ENCODE peak calls at places on chromosomes 1 and 21, in six cellular contexts. X is GM12865; Z is fibroblast of lung; S is CD4-positive, alpha-beta memory T cell; B is A549; C is tibial artery. W is an unnamed sample.

GRCh38 chr1:221708076-221708571 is 33.8 kb downstream of the DUSP10 start:
- DNase-seq in X (peak; percentile 90), Z (no peak), S (peak; percentile 52), B (no peak), C (no peak), W (peak; percentile 95)

GRCh38 chr1:79161077-79161476 is 154.5 kb upstream of the ADGRL4 start:
- DNase-seq in X (no peak), Z (peak; percentile 54), S (no peak), B (no peak), C (no peak), W (no peak)

GRCh38 chr1:43549921-43550597 is 19.4 kb downstream of the PTPRF start:
- DNase-seq in X (peak; percentile 17), Z (no peak), S (no peak), B (no peak), C (peak; percentile 77), W (no peak)

GRCh38 chr1:248825909-248826760 is at the start of gene SH3BP5L:
- DNase-seq in X (peak; percentile 97), Z (peak; percentile 97), S (peak; percentile 94), B (peak; percentile 98), C (peak; percentile 96), W (peak; percentile 96)

GRCh38 chr1:147167361-147167760 is 4.9 kb downstream of the PRKAB2 start:
- DNase-seq in X (no peak), Z (peak; percentile 93), S (no peak), B (peak; percentile 28), C (no peak), W (no peak)

GRCh38 chr1:80258659-80259058 is 1252.1 kb upstream of the ADGRL4 start:
- DNase-seq in X (no peak), Z (no peak), S (no peak), B (no peak), C (no peak), W (no peak)

GRCh38 chr1:186763107-186763506 is 65.6 kb upstream of the PLA2G4A start:
- DNase-seq in X (peak; percentile 55), Z (peak; percentile 11), S (no peak), B (peak; percentile 4), C (no peak), W (no peak)

GRCh38 chr1:230067871-230068814 is 1.1 kb downstream of the GALNT2 start:
- DNase-seq in X (peak; percentile 36), Z (peak; percentile 19), S (peak; percentile 17), B (peak; percentile 43), C (peak; percentile 73), W (no peak)

GRCh38 chr1:27129225-27129624 is 25.7 kb downstream of the SLC9A1 start:
- DNase-seq in X (no peak), Z (no peak), S (no peak), B (no peak), C (no peak), W (no peak)

GRCh38 chr1:158055854-158056253 is 62.4 kb downstream of the KIRREL1 start:
- DNase-seq in X (no peak), Z (no peak), S (no peak), B (no peak), C (no peak), W (peak; percentile 33)

GRCh38 chr1:151934048-151934493 is 24.8 kb upstream of the THEM4 start:
- DNase-seq in X (peak; percentile 64), Z (peak; percentile 69), S (peak; percentile 75), B (peak; percentile 54), C (no peak), W (peak; percentile 48)

GRCh38 chr21:24590261-24590660 is 1017.0 kb downstream of the MRPL39 start:
- DNase-seq in X (no peak), Z (no peak), S (no peak), B (no peak), C (no peak), W (no peak)

GRCh38 chr1:192959657-192960186 is 99.4 kb downstream of the UCHL5 start:
- DNase-seq in X (no peak), Z (no peak), S (no peak), B (no peak), C (no peak), W (no peak)

GRCh38 chr1:31567956-31568570 is 8.3 kb upstream of the TINAGL1 start:
- DNase-seq in X (no peak), Z (no peak), S (no peak), B (no peak), C (peak; percentile 88), W (no peak)

GRCh38 chr1:169550294-169550693 is 36.0 kb downstream of the F5 start:
- DNase-seq in X (peak; percentile 62), Z (peak; percentile 55), S (peak; percentile 55), B (peak; percentile 34), C (no peak), W (peak; percentile 59)

GRCh38 chr1:228393268-228393699 is 13.4 kb downstream of the TRIM11 start:
- DNase-seq in X (no peak), Z (peak; percentile 77), S (no peak), B (no peak), C (peak; percentile 71), W (no peak)

GRCh38 chr1:17596651-17597509 is 57.4 kb downstream of the ARHGEF10L start:
- DNase-seq in X (no peak), Z (no peak), S (no peak), B (no peak), C (no peak), W (no peak)

GRCh38 chr1:100627018-100627716 is 89.2 kb downstream of the GPR88 start:
- DNase-seq in X (no peak), Z (peak; percentile 64), S (no peak), B (no peak), C (no peak), W (no peak)

GRCh38 chr1:108130812-108131211 is 69.3 kb downstream of the SLC25A24 start:
- DNase-seq in X (no peak), Z (no peak), S (no peak), B (no peak), C (no peak), W (no peak)

GRCh38 chr1:24946861-24947658 is 17.0 kb upstream of the RUNX3 start:
- DNase-seq in X (peak; percentile 91), Z (no peak), S (no peak), B (no peak), C (no peak), W (no peak)

GRCh38 chr1:98781906-98782305 is 120.4 kb downstream of the SNX7 start:
- DNase-seq in X (no peak), Z (no peak), S (no peak), B (no peak), C (no peak), W (no peak)

GRCh38 chr1:203267912-203268311 is 37.4 kb upstream of the BTG2 start:
- DNase-seq in X (no peak), Z (no peak), S (no peak), B (no peak), C (peak; percentile 62), W (no peak)
- H3K4me3 ChIP-seq in X (peak overlapping the region; percentile 61), Z (peak overlapping the region; percentile 63), S (peak overlapping the region; percentile 64), B (peak overlapping the region; percentile 53), C (peak overlapping the region; percentile 51), W (peak overlapping the region; percentile 61)

GRCh38 chr1:8517579-8518489 is 199.9 kb downstream of the SLC45A1 start:
- DNase-seq in X (no peak), Z (peak; percentile 63), S (no peak), B (no peak), C (no peak), W (no peak)
- H3K4me3 ChIP-seq in X (no peak overlapping the region), Z (no peak overlapping the region), S (no peak overlapping the region), B (no peak overlapping the region), C (no peak overlapping the region), W (no peak overlapping the region)

DNA sequence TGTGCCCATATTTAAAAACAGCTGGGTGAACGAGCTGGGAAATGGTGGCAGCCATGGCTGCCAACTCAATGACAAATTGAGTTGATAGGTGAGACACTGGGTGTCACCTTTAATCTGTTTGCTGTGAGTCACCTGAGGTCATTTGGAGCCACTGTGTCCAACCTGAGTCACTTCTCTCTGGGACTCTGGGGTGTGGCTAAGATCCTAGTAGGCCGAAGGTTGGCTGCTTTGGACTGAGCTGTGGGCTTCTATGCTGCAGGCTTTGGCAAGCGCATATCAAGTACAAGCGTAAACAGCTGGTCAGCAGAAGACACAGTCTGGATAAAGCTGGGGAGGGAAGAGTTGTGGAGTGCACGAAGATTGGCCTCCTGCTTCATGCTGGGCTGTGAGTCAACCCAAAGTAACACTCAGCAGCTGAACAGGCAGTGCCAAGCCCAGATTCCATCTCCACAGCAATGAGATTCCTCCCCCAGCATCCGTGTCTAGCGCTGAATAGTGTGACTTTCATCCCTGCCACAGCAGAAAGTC is 24.0 kb downstream of the TEX35 start:
- DNase-seq in X (no peak), Z (peak; percentile 98), S (no peak), B (peak; percentile 90), C (peak; percentile 56), W (no peak)
- H3K4me3 ChIP-seq in X (no peak overlapping the region), Z (peak overlapping the region; percentile 9), S (no peak overlapping the region), B (peak overlapping the region; percentile 15), C (no peak overlapping the region), W (no peak overlapping the region)

GRCh38 chr1:51628715-51629590 is 12.1 kb downstream of the OSBPL9 start:
- DNase-seq in X (no peak), Z (no peak), S (no peak), B (no peak), C (no peak), W (no peak)

GRCh38 chr1:51629918-51630317 is 13.0 kb downstream of the OSBPL9 start:
- DNase-seq in X (peak; percentile 20), Z (no peak), S (no peak), B (no peak), C (no peak), W (no peak)

GRCh38 chr1:51624851-51625250 is 8.0 kb downstream of the OSBPL9 start:
- DNase-seq in X (no peak), Z (no peak), S (no peak), B (no peak), C (no peak), W (no peak)

GRCh38 chr1:51630393-51630792 is 13.5 kb downstream of the OSBPL9 start:
- DNase-seq in X (no peak), Z (no peak), S (no peak), B (no peak), C (no peak), W (no peak)

GRCh38 chr1:51627672-51628071 is 10.8 kb downstream of the OSBPL9 start:
- DNase-seq in X (peak; percentile 53), Z (peak; percentile 75), S (no peak), B (no peak), C (no peak), W (peak; percentile 28)
- H3K4me3 ChIP-seq in X (no peak overlapping the region), Z (no peak overlapping the region), S (no peak overlapping the region), B (no peak overlapping the region), C (no peak overlapping the region), W (no peak overlapping the region)

DNA sequence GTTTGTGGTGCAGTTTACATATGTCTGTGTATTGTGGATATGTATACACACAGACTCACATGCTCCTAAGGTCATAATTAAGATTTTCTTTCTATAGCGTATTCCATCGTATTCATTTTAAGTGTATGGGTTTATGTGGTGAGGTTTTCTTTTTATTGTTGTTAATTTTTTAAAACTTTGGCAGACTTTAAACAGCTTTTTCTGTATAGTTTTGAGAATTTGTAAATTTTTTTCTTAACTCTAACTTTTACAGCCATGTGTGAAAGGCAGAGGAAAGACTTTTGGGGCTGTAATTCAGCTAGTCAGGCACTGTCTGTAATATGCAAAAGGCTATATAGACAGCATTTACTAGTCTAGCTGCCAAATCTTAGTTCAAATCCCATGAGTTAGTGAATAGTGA is 2.2 kb downstream of the MAGI3 start:
- DNase-seq in X (no peak), Z (no peak), S (no peak), B (no peak), C (no peak), W (no peak)
- H3K4me3 ChIP-seq in X (no peak overlapping the region), Z (peak overlapping the region; percentile 79), S (no peak overlapping the region), B (peak overlapping the region; percentile 98), C (peak overlapping the region; percentile 90), W (no peak overlapping the region)

GRCh38 chr21:29330797-29331196 is 32.1 kb downstream of the BACH1 start:
- DNase-seq in X (no peak), Z (no peak), S (no peak), B (no peak), C (no peak), W (no peak)
- H3K4me3 ChIP-seq in X (no peak overlapping the region), Z (no peak overlapping the region), S (no peak overlapping the region), B (no peak overlapping the region), C (no peak overlapping the region), W (no peak overlapping the region)

GRCh38 chr1:63327417-63328139 is 5.2 kb downstream of the FOXD3 start:
- DNase-seq in X (peak; percentile 61), Z (peak; percentile 75), S (peak; percentile 43), B (peak; percentile 68), C (no peak), W (peak; percentile 39)
- H3K4me3 ChIP-seq in X (no peak overlapping the region), Z (no peak overlapping the region), S (no peak overlapping the region), B (no peak overlapping the region), C (no peak overlapping the region), W (peak overlapping the region; percentile 40)

W was measured in Jurkat, Clone E6-1.